ENCODE peak calls at places on chromosomes 16 and 17, in seven cellular contexts. One of them, this sample, is unnamed.

GRCh38 chr17:49696233-49696761 is 11.5 kb downstream of the SLC35B1 start:
- DNase-seq in tibial nerve: no peak
- DNase-seq in stomach: no peak
- DNase-seq in IMR-90: peak; percentile 17
- DNase-seq in Peyer's patch: no peak
- DNase-seq in heart left ventricle: no peak
- DNase-seq in ovary: no peak
- DNase-seq in this sample: no peak

GRCh38 chr16:77043076-77043475 is 147.9 kb upstream of the MON1B start:
- DNase-seq in ovary: no peak
- DNase-seq in Peyer's patch: no peak
- DNase-seq in tibial nerve: no peak
- DNase-seq in IMR-90: no peak
- DNase-seq in heart left ventricle: no peak
- DNase-seq in stomach: no peak
- DNase-seq in this sample: no peak

GRCh38 chr17:393806-394717 is 41.5 kb upstream of the RPH3AL start:
- DNase-seq in IMR-90: no peak
- DNase-seq in heart left ventricle: no peak
- DNase-seq in tibial nerve: no peak
- DNase-seq in stomach: no peak
- DNase-seq in ovary: no peak
- DNase-seq in Peyer's patch: no peak
- DNase-seq in this sample: no peak

GRCh38 chr17:63446981-63447687 is 1.0 kb upstream of the CYB561 start:
- DNase-seq in Peyer's patch: peak; percentile 74
- DNase-seq in tibial nerve: peak; percentile 31
- DNase-seq in IMR-90: no peak
- DNase-seq in ovary: no peak
- DNase-seq in stomach: peak; percentile 65
- DNase-seq in heart left ventricle: no peak
- DNase-seq in this sample: peak; percentile 41

GRCh38 chr17:81494984-81495383 is 17.6 kb downstream of the ACTG1 start:
- DNase-seq in IMR-90: no peak
- DNase-seq in Peyer's patch: no peak
- DNase-seq in stomach: no peak
- DNase-seq in ovary: no peak
- DNase-seq in heart left ventricle: no peak
- DNase-seq in tibial nerve: no peak
- DNase-seq in this sample: no peak

GRCh38 chr17:48551206-48551597 is 6.3 kb upstream of the HOXB2 start:
- DNase-seq in stomach: no peak
- DNase-seq in Peyer's patch: no peak
- DNase-seq in heart left ventricle: no peak
- DNase-seq in ovary: no peak
- DNase-seq in tibial nerve: no peak
- DNase-seq in IMR-90: peak; percentile 42
- DNase-seq in this sample: no peak

GRCh38 chr17:21595086-21595485 is 97.2 kb upstream of the KCNJ18 start:
- DNase-seq in Peyer's patch: no peak
- DNase-seq in tibial nerve: no peak
- DNase-seq in heart left ventricle: no peak
- DNase-seq in stomach: no peak
- DNase-seq in IMR-90: no peak
- DNase-seq in ovary: no peak
- DNase-seq in this sample: no peak

GRCh38 chr16:53282328-53282727 is 151.9 kb upstream of the RBL2 start:
- DNase-seq in heart left ventricle: no peak
- DNase-seq in Peyer's patch: no peak
- DNase-seq in tibial nerve: no peak
- DNase-seq in ovary: no peak
- DNase-seq in IMR-90: no peak
- DNase-seq in stomach: no peak
- DNase-seq in this sample: no peak

GRCh38 chr17:78933959-78934568 is 8.9 kb upstream of the TIMP2 start:
- DNase-seq in tibial nerve: peak; percentile 96
- DNase-seq in IMR-90: peak; percentile 100
- DNase-seq in Peyer's patch: peak; percentile 77
- DNase-seq in ovary: peak; percentile 99
- DNase-seq in heart left ventricle: peak; percentile 93
- DNase-seq in stomach: peak; percentile 96
- DNase-seq in this sample: peak; percentile 81

GRCh38 chr16:35750157-35750689 is 2290.8 kb downstream of the TP53TG3F start:
- DNase-seq in tibial nerve: no peak
- DNase-seq in Peyer's patch: no peak
- DNase-seq in IMR-90: no peak
- DNase-seq in heart left ventricle: no peak
- DNase-seq in stomach: no peak
- DNase-seq in ovary: no peak
- DNase-seq in this sample: no peak

GRCh38 chr17:77374170-77374936 is 233.6 kb downstream of the SEC14L1 start:
- DNase-seq in tibial nerve: peak; percentile 69
- DNase-seq in Peyer's patch: peak; percentile 73
- DNase-seq in ovary: peak; percentile 84
- DNase-seq in stomach: peak; percentile 87
- DNase-seq in IMR-90: peak; percentile 86
- DNase-seq in heart left ventricle: peak; percentile 88
- DNase-seq in this sample: peak; percentile 92

GRCh38 chr17:58630883-58631522 is 60.8 kb downstream of the TEX14 start:
- DNase-seq in tibial nerve: no peak
- DNase-seq in Peyer's patch: no peak
- DNase-seq in ovary: peak; percentile 62
- DNase-seq in heart left ventricle: no peak
- DNase-seq in IMR-90: no peak
- DNase-seq in stomach: peak; percentile 49
- DNase-seq in this sample: no peak

GRCh38 chr16:75208242-75208825 is 1.4 kb upstream of the CTRB2 start:
- DNase-seq in tibial nerve: no peak
- DNase-seq in heart left ventricle: no peak
- DNase-seq in IMR-90: no peak
- DNase-seq in Peyer's patch: no peak
- DNase-seq in stomach: no peak
- DNase-seq in ovary: no peak
- DNase-seq in this sample: no peak

DNA sequence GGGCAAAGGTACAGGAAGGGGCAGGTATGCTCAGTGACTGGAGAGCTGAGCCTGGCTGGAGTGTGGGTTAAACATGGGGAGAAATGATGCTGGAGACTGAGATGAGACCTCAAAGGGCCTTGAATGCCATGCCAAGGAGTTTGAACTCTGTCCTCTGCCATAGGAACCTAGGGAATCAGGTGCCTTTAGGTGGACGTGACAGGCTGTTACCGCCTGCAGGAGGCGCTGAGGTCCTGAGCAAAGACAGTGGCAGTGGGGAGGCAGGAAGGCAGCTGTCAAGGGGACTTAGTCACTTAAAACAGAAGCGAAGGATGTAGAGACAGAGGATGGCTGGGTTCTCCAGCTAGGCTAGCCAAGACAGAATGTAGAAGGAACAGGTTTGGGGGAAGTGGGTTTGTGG is 9.1 kb downstream of the PSMB3 start:
- DNase-seq in heart left ventricle: no peak
- DNase-seq in IMR-90: peak; percentile 32
- DNase-seq in ovary: no peak
- DNase-seq in Peyer's patch: no peak
- DNase-seq in tibial nerve: no peak
- DNase-seq in stomach: no peak
- DNase-seq in this sample: no peak
- TF ChIP-seq CTCF in heart left ventricle: no peak
- TF ChIP-seq CTCF in IMR-90: peak; percentile 40
- TF ChIP-seq CTCF in ovary: no peak
- TF ChIP-seq CTCF in Peyer's patch: peak; percentile 27
- TF ChIP-seq CTCF in tibial nerve: no peak
- TF ChIP-seq CTCF in stomach: no peak
- TF ChIP-seq CTCF in this sample: no peak

GRCh38 chr16:30376508-30376907 is 1.9 kb downstream of the MYL11 start:
- DNase-seq in IMR-90: no peak
- DNase-seq in stomach: no peak
- DNase-seq in tibial nerve: no peak
- DNase-seq in ovary: no peak
- DNase-seq in Peyer's patch: no peak
- DNase-seq in heart left ventricle: no peak
- DNase-seq in this sample: no peak

GRCh38 chr16:30375830-30376229 is 1.2 kb downstream of the MYL11 start:
- DNase-seq in stomach: no peak
- DNase-seq in Peyer's patch: peak; percentile 34
- DNase-seq in heart left ventricle: no peak
- DNase-seq in IMR-90: no peak
- DNase-seq in ovary: no peak
- DNase-seq in tibial nerve: no peak
- DNase-seq in this sample: no peak

GRCh38 chr16:30377812-30378235 is 3.2 kb downstream of the MYL11 start:
- DNase-seq in tibial nerve: peak; percentile 97
- DNase-seq in Peyer's patch: peak; percentile 91
- DNase-seq in IMR-90: peak; percentile 85
- DNase-seq in ovary: peak; percentile 97
- DNase-seq in stomach: peak; percentile 94
- DNase-seq in heart left ventricle: peak; percentile 93
- DNase-seq in this sample: peak; percentile 95

GRCh38 chr16:30378236-30379164 is 3.9 kb downstream of the SEPTIN1 start:
- DNase-seq in heart left ventricle: peak; percentile 100
- DNase-seq in IMR-90: peak; percentile 94
- DNase-seq in Peyer's patch: peak; percentile 99
- DNase-seq in tibial nerve: peak; percentile 99
- DNase-seq in ovary: peak; percentile 99
- DNase-seq in stomach: peak; percentile 99
- DNase-seq in this sample: peak; percentile 100

DNA sequence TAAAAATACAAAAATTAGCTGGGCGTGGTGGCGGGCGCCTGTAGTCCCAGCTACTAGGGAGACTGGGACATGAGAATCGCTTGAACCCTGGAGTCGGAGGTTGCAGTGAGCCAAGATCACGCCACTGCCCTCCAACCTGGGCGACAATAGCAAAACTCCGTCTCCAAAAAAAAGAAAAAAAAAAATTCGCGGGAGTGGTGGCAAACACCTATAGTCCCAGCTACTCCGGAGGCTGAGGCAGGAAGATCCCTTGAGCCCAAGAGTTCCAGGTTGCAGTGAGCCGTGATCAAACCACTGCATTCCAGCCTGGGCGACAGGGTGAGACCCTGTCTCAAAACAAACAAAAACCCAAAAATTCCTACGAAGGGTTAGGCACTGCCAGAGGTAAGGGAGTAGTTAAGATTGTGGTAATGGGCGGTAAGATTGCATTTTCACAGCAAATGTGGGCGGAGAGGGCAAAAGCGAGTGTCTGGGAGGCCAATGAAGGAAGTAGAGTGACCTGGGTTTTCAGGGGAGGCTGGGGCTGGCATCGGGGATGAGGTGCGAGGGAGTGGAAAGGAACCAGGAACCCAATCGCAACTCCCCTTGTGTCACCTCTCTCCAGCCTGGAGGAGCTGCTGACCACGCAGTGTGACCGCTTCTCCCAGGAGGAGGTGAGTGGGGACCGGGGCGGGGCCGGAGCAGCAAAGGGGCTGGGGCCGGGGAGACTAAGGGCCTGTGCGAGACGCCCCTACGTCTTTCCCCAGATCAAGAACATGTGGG is 2.6 kb downstream of the MYL11 start:
- DNase-seq in stomach: no peak
- DNase-seq in ovary: no peak
- DNase-seq in heart left ventricle: no peak
- DNase-seq in IMR-90: no peak
- DNase-seq in Peyer's patch: peak; percentile 57
- DNase-seq in tibial nerve: no peak
- DNase-seq in this sample: no peak
- TF ChIP-seq POLR2A in stomach: no peak
- TF ChIP-seq POLR2A in ovary: no peak
- TF ChIP-seq POLR2A in heart left ventricle: no peak
- TF ChIP-seq POLR2A in IMR-90: no peak
- TF ChIP-seq POLR2A in Peyer's patch: no peak
- TF ChIP-seq POLR2A in tibial nerve: no peak
- TF ChIP-seq POLR2A in this sample: no peak

GRCh38 chr17:73748521-73748920 is 104.3 kb upstream of the SDK2 start:
- DNase-seq in IMR-90: no peak
- DNase-seq in Peyer's patch: no peak
- DNase-seq in ovary: no peak
- DNase-seq in heart left ventricle: no peak
- DNase-seq in stomach: no peak
- DNase-seq in tibial nerve: no peak
- DNase-seq in this sample: peak; percentile 58

GRCh38 chr17:73743802-73744201 is 99.6 kb upstream of the SDK2 start:
- DNase-seq in tibial nerve: no peak
- DNase-seq in ovary: no peak
- DNase-seq in Peyer's patch: peak; percentile 65
- DNase-seq in IMR-90: no peak
- DNase-seq in stomach: no peak
- DNase-seq in heart left ventricle: no peak
- DNase-seq in this sample: no peak

GRCh38 chr17:73744411-73744810 is 100.2 kb upstream of the SDK2 start:
- DNase-seq in ovary: no peak
- DNase-seq in heart left ventricle: no peak
- DNase-seq in Peyer's patch: no peak
- DNase-seq in stomach: no peak
- DNase-seq in IMR-90: no peak
- DNase-seq in tibial nerve: no peak
- DNase-seq in this sample: peak; percentile 39

GRCh38 chr17:73747221-73748002 is 103.2 kb upstream of the SDK2 start:
- DNase-seq in Peyer's patch: no peak
- DNase-seq in ovary: no peak
- DNase-seq in tibial nerve: no peak
- DNase-seq in IMR-90: no peak
- DNase-seq in stomach: peak; percentile 58
- DNase-seq in heart left ventricle: peak; percentile 55
- DNase-seq in this sample: no peak

DNA sequence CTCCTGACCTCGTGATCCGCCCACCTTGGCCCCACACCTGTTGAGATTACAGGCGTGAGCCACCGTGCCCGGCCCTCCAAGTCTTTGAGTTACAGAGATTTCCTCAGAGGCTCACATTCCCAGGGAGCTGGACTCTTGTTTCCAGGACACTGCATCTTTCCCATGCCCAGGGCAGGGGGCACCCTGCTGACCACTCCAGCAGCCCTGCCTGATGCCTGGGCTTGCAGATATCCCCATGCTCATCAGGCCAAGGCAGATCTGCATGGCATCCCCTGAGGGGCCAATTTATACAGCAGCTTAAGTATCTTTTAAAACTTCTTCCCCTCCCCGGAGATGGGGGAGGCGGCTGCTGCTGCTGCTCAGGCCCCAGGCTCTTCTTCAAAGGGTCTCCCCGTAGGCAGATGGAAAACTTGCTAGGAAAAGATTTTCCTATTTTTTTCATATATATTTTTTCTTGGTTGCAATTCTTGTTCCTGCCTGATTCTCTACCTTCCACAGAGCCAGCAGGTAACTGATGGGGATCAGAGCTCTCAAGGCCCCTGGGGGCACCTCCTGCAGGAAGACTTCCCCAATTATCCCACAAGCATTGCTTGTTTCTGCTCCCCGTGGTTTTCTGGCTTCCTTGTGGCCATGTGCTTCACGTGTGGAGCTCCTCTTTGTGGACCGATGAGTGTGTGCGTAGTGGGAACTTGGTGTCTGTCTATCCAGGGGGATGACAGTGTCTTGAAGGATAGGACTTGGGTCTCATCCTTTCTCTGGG is 102.2 kb upstream of the SDK2 start:
- DNase-seq in ovary: no peak
- DNase-seq in Peyer's patch: no peak
- DNase-seq in stomach: no peak
- DNase-seq in IMR-90: no peak
- DNase-seq in tibial nerve: no peak
- DNase-seq in heart left ventricle: no peak
- DNase-seq in this sample: peak; percentile 33
- H3K27me3 ChIP-seq in ovary: no peaks in the 10 kb centered on the region
- H3K27me3 ChIP-seq in Peyer's patch: no peaks in the 10 kb centered on the region
- H3K27me3 ChIP-seq in stomach: no peaks in the 10 kb centered on the region
- H3K27me3 ChIP-seq in IMR-90: no peaks in the 10 kb centered on the region
- H3K27me3 ChIP-seq in tibial nerve: no peaks in the 10 kb centered on the region
- H3K27me3 ChIP-seq in heart left ventricle: no peaks in the 10 kb centered on the region
- H3K27me3 ChIP-seq in this sample: no peaks in the 10 kb centered on the region

GRCh38 chr17:17888821-17889220 is 52.0 kb upstream of the SREBF1 start:
- DNase-seq in tibial nerve: no peak
- DNase-seq in stomach: no peak
- DNase-seq in heart left ventricle: no peak
- DNase-seq in IMR-90: peak; percentile 11
- DNase-seq in ovary: no peak
- DNase-seq in Peyer's patch: peak; percentile 18
- DNase-seq in this sample: no peak
- TF ChIP-seq CTCF in tibial nerve: no peak
- TF ChIP-seq CTCF in stomach: no peak
- TF ChIP-seq CTCF in heart left ventricle: no peak
- TF ChIP-seq CTCF in IMR-90: peak; percentile 29
- TF ChIP-seq CTCF in ovary: no peak
- TF ChIP-seq CTCF in Peyer's patch: no peak
- TF ChIP-seq CTCF in this sample: no peak